ENCODE peak calls at places on chromosomes 3 and 15, in four cellular contexts. One of them, this sample, is unnamed.

GRCh38 chr3:51720292-51721061 is 13.6 kb downstream of the GRM2 start:
- DNase-seq in MM.1S: no peak
- DNase-seq in psoas muscle: no peak
- DNase-seq in tibial artery: no peak
- DNase-seq in this sample: no peak

GRCh38 chr3:12139111-12139511 is 19.6 kb downstream of the TIMP4 start:
- DNase-seq in psoas muscle: no peak
- DNase-seq in tibial artery: peak; percentile 48
- DNase-seq in MM.1S: no peak
- DNase-seq in this sample: peak; percentile 39

GRCh38 chr3:36876181-36876936 is 68.5 kb downstream of the TRANK1 start:
- DNase-seq in psoas muscle: no peak
- DNase-seq in MM.1S: peak; percentile 91
- DNase-seq in tibial artery: no peak
- DNase-seq in this sample: no peak

GRCh38 chr3:40249168-40249567 is 60.3 kb upstream of the EIF1B start:
- DNase-seq in tibial artery: no peak
- DNase-seq in psoas muscle: no peak
- DNase-seq in MM.1S: no peak
- DNase-seq in this sample: peak; percentile 36

GRCh38 chr15:38528279-38528678 is 36.3 kb downstream of the RASGRP1 start:
- DNase-seq in MM.1S: no peak
- DNase-seq in psoas muscle: no peak
- DNase-seq in tibial artery: no peak
- DNase-seq in this sample: no peak

GRCh38 chr3:111336511-111336910 is 205.5 kb upstream of the CD96 start:
- DNase-seq in psoas muscle: no peak
- DNase-seq in tibial artery: no peak
- DNase-seq in MM.1S: no peak
- DNase-seq in this sample: no peak

GRCh38 chr3:134361162-134361831 is 12.9 kb downstream of the AMOTL2 start:
- DNase-seq in tibial artery: no peak
- DNase-seq in psoas muscle: no peak
- DNase-seq in MM.1S: no peak
- DNase-seq in this sample: peak; percentile 68

GRCh38 chr3:139284221-139284620 is 59.6 kb upstream of the MRPS22 start:
- DNase-seq in psoas muscle: no peak
- DNase-seq in MM.1S: no peak
- DNase-seq in tibial artery: no peak
- DNase-seq in this sample: no peak

GRCh38 chr15:60651734-60652141 is 172.8 kb upstream of the ICE2 start:
- DNase-seq in tibial artery: no peak
- DNase-seq in psoas muscle: no peak
- DNase-seq in MM.1S: no peak
- DNase-seq in this sample: no peak

GRCh38 chr15:42137461-42138261 is 18.8 kb downstream of the PLA2G4F start:
- DNase-seq in psoas muscle: no peak
- DNase-seq in MM.1S: peak; percentile 42
- DNase-seq in tibial artery: no peak
- DNase-seq in this sample: no peak

GRCh38 chr15:69551391-69552056 is 98.9 kb downstream of the RPLP1 start:
- DNase-seq in MM.1S: no peak
- DNase-seq in tibial artery: no peak
- DNase-seq in psoas muscle: no peak
- DNase-seq in this sample: no peak

GRCh38 chr15:35618260-35619188 is 72.6 kb upstream of the DPH6 start:
- DNase-seq in psoas muscle: no peak
- DNase-seq in MM.1S: no peak
- DNase-seq in tibial artery: no peak
- DNase-seq in this sample: no peak

GRCh38 chr15:92655178-92655995 is at the start of gene FAM174B:
- DNase-seq in MM.1S: peak; percentile 76
- DNase-seq in psoas muscle: peak; percentile 57
- DNase-seq in tibial artery: no peak
- DNase-seq in this sample: peak; percentile 57

GRCh38 chr3:17372811-17373210 is 369.6 kb downstream of the TBC1D5 start:
- DNase-seq in tibial artery: no peak
- DNase-seq in psoas muscle: no peak
- DNase-seq in MM.1S: no peak
- DNase-seq in this sample: no peak

GRCh38 chr3:69012111-69012835 is 1.2 kb downstream of the EOGT start:
- DNase-seq in psoas muscle: peak; percentile 56
- DNase-seq in MM.1S: no peak
- DNase-seq in tibial artery: peak; percentile 50
- DNase-seq in this sample: peak; percentile 38

GRCh38 chr15:65333863-65334262 is 29.4 kb downstream of the RNU5B-1 start:
- DNase-seq in psoas muscle: no peak
- DNase-seq in MM.1S: no peak
- DNase-seq in tibial artery: no peak
- DNase-seq in this sample: no peak

GRCh38 chr15:62665449-62665848 is 377.1 kb upstream of the TPM1 start:
- DNase-seq in tibial artery: no peak
- DNase-seq in psoas muscle: no peak
- DNase-seq in MM.1S: no peak
- DNase-seq in this sample: no peak

GRCh38 chr3:108091498-108092259 is 848 bp upstream of the CD47 start:
- DNase-seq in psoas muscle: no peak
- DNase-seq in MM.1S: peak; percentile 9
- DNase-seq in tibial artery: no peak
- DNase-seq in this sample: no peak

GRCh38 chr15:38853608-38854007 is 289.0 kb upstream of the RASGRP1 start:
- DNase-seq in psoas muscle: no peak
- DNase-seq in MM.1S: peak; percentile 14
- DNase-seq in tibial artery: no peak
- DNase-seq in this sample: no peak

GRCh38 chr3:4687167-4687566 is 194.0 kb downstream of the ITPR1 start:
- DNase-seq in MM.1S: no peak
- DNase-seq in psoas muscle: no peak
- DNase-seq in tibial artery: no peak
- DNase-seq in this sample: no peak

GRCh38 chr3:194104041-194104751 is 31.8 kb upstream of the HES1 start:
- DNase-seq in psoas muscle: no peak
- DNase-seq in MM.1S: peak; percentile 80
- DNase-seq in tibial artery: no peak
- DNase-seq in this sample: no peak

GRCh38 chr3:125378762-125379161 is 3.6 kb upstream of the ZNF148 start:
- DNase-seq in psoas muscle: no peak
- DNase-seq in MM.1S: no peak
- DNase-seq in tibial artery: no peak
- DNase-seq in this sample: no peak

GRCh38 chr3:100254168-100254777 is 6.5 kb upstream of the TBC1D23 start:
- DNase-seq in tibial artery: peak; percentile 45
- DNase-seq in psoas muscle: peak; percentile 23
- DNase-seq in MM.1S: peak; percentile 50
- DNase-seq in this sample: peak; percentile 79

GRCh38 chr3:126118591-126118990 is 34.7 kb upstream of the SLC41A3 start:
- DNase-seq in tibial artery: peak; percentile 10
- DNase-seq in MM.1S: no peak
- DNase-seq in psoas muscle: no peak
- DNase-seq in this sample: no peak

GRCh38 chr3:53658613-53659193 is 164.3 kb downstream of the CACNA1D start:
- DNase-seq in tibial artery: no peak
- DNase-seq in MM.1S: no peak
- DNase-seq in psoas muscle: no peak
- DNase-seq in this sample: no peak

GRCh38 chr15:52021128-52021671 is 2.2 kb downstream of the MAPK6 start:
- DNase-seq in MM.1S: peak; percentile 87
- DNase-seq in psoas muscle: no peak
- DNase-seq in tibial artery: peak; percentile 53
- DNase-seq in this sample: no peak

GRCh38 chr3:16801698-16802097 is 83.1 kb upstream of the PLCL2 start:
- DNase-seq in psoas muscle: no peak
- DNase-seq in MM.1S: peak; percentile 44
- DNase-seq in tibial artery: no peak
- DNase-seq in this sample: no peak

GRCh38 chr3:12759097-12759679 is at the start of gene TMEM40:
- DNase-seq in tibial artery: no peak
- DNase-seq in psoas muscle: no peak
- DNase-seq in MM.1S: no peak
- DNase-seq in this sample: no peak

GRCh38 chr3:142850395-142851023 is 38.4 kb downstream of the PCOLCE2 start:
- DNase-seq in psoas muscle: peak; percentile 21
- DNase-seq in MM.1S: no peak
- DNase-seq in tibial artery: no peak
- DNase-seq in this sample: no peak

GRCh38 chr3:108388136-108389132 is 92.1 kb downstream of the HHLA2 start:
- DNase-seq in MM.1S: peak; percentile 76
- DNase-seq in psoas muscle: no peak
- DNase-seq in tibial artery: no peak
- DNase-seq in this sample: no peak

GRCh38 chr15:32747886-32748285 is 30.1 kb downstream of the GREM1 start:
- DNase-seq in psoas muscle: no peak
- DNase-seq in MM.1S: no peak
- DNase-seq in tibial artery: no peak
- DNase-seq in this sample: no peak

GRCh38 chr15:93948728-93949127 is 282.6 kb upstream of the MCTP2 start:
- DNase-seq in psoas muscle: no peak
- DNase-seq in tibial artery: no peak
- DNase-seq in MM.1S: no peak
- DNase-seq in this sample: no peak

GRCh38 chr15:76338555-76339301 is 2.2 kb downstream of the ISL2 start:
- DNase-seq in psoas muscle: no peak
- DNase-seq in MM.1S: no peak
- DNase-seq in tibial artery: no peak
- DNase-seq in this sample: no peak

DNA sequence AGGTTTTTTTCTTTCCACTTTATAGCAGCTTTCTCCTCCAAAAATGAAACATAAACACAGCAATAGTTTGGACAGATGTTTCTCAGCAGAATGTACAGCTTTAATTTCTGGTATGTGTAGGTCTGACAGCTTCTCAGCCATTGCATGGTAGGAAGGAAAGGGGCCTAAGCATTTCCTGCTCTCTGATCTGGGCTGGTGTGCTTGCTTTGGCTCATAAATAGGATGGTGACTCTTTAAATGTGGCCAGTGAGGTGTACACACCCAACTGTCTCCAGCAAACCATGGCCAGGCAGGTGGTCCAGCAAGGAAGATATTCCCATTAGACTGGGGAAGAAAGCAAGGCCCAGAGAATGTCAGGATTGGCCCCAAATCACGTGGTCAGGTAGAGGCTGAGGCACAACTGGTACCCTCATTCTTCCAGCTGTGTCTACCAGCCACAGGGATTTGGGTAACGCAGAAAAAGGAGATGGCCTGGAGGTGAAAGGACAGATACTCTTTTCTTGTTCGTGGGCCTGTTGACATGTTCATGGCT is 52.1 kb downstream of the ITGA11 start:
- DNase-seq in MM.1S: peak; percentile 22
- DNase-seq in tibial artery: no peak
- DNase-seq in psoas muscle: no peak
- DNase-seq in this sample: no peak
- H3K4me3 ChIP-seq in MM.1S: no peak overlapping the region
- H3K4me3 ChIP-seq in tibial artery: no peak overlapping the region
- H3K4me3 ChIP-seq in psoas muscle: no peak overlapping the region
- H3K4me3 ChIP-seq in this sample: no peak overlapping the region

GRCh38 chr3:163622384-163622783 is 1455.9 kb downstream of the SI start:
- DNase-seq in tibial artery: no peak
- DNase-seq in psoas muscle: no peak
- DNase-seq in MM.1S: no peak
- DNase-seq in this sample: no peak
- TF ChIP-seq CTCF in tibial artery: no peak
- TF ChIP-seq CTCF in psoas muscle: no peak
- TF ChIP-seq CTCF in MM.1S: no peak
- TF ChIP-seq CTCF in this sample: no peak

GRCh38 chr15:71888797-71889196 is 78.4 kb downstream of the NR2E3 start:
- DNase-seq in psoas muscle: no peak
- DNase-seq in MM.1S: peak; percentile 54
- DNase-seq in tibial artery: no peak
- DNase-seq in this sample: no peak
- H3K4me1 ChIP-seq in psoas muscle: peaks cover 4% of the 10 kb centered on the region
- H3K4me1 ChIP-seq in MM.1S: peaks cover 18% of the 10 kb centered on the region
- H3K4me1 ChIP-seq in tibial artery: no peaks in the 10 kb centered on the region
- H3K4me1 ChIP-seq in this sample: no peaks in the 10 kb centered on the region

GRCh38 chr3:129429080-129429451 is 630 bp upstream of the EFCAB12 start:
- DNase-seq in psoas muscle: no peak
- DNase-seq in MM.1S: no peak
- DNase-seq in tibial artery: no peak
- DNase-seq in this sample: no peak
- H3K4me3 ChIP-seq in psoas muscle: peak overlapping the region; percentile 73
- H3K4me3 ChIP-seq in MM.1S: peak overlapping the region; percentile 60
- H3K4me3 ChIP-seq in tibial artery: peak overlapping the region; percentile 45
- H3K4me3 ChIP-seq in this sample: peak overlapping the region; percentile 74

GRCh38 chr3:18443670-18444596 is 18.8 kb upstream of the SATB1 start:
- DNase-seq in psoas muscle: peak; percentile 16
- DNase-seq in tibial artery: no peak
- DNase-seq in MM.1S: no peak
- DNase-seq in this sample: peak; percentile 16

GRCh38 chr3:18442743-18443669 is 17.9 kb upstream of the SATB1 start:
- DNase-seq in psoas muscle: no peak
- DNase-seq in MM.1S: no peak
- DNase-seq in tibial artery: no peak
- DNase-seq in this sample: no peak

GRCh38 chr3:18445421-18446066 is 20.4 kb upstream of the SATB1 start:
- DNase-seq in psoas muscle: no peak
- DNase-seq in MM.1S: no peak
- DNase-seq in tibial artery: no peak
- DNase-seq in this sample: no peak

GRCh38 chr3:18446067-18446793 is 21.1 kb upstream of the SATB1 start:
- DNase-seq in psoas muscle: no peak
- DNase-seq in tibial artery: no peak
- DNase-seq in MM.1S: no peak
- DNase-seq in this sample: no peak

DNA sequence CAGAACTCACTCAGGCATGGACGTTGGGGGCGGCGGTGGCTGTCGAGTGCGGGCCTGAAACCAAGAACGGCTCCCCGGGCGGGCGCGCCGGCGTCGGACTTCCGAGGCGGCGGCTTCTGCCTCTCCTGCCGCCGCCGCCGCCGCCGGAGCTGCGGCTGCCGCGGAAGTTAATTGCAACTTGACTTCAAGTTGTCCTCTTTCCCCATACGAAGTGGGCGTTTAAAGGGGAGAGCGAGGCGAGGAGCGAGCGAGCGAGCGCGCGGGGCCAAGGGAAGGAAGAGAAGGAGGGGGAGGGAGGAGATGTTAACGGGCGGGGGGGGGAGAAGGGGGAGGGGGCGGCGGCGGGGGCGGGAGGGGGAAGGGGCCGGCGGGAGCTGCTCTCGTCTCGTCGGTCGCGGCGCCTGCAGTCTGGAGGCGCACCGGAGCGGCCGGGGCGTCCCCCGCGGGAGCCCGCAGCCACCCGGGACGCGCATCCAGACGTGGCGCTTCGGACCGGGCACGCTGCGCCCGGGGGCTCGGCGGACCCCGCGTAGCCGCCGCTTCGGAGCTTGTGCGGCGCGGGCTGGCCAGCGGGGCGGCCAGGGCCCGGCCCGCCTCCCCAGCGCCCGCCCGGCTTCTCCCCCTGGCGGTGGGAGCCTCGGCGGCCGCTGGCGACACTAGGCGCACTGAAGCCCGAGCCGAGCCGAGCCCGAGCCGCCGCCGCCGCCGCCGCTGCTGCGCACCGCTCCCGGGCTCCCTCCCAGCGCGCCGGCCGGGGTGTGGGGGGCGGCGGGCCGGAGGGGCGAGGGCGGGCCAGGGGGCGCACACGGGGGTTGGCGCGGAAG is 19.7 kb upstream of the SATB1 start:
- DNase-seq in psoas muscle: peak; percentile 77
- DNase-seq in MM.1S: peak; percentile 73
- DNase-seq in tibial artery: peak; percentile 45
- DNase-seq in this sample: peak; percentile 47
- TF ChIP-seq CTCF in psoas muscle: peak; percentile 61
- TF ChIP-seq CTCF in MM.1S: no peak
- TF ChIP-seq CTCF in tibial artery: peak; percentile 76
- TF ChIP-seq CTCF in this sample: no peak